ENCODE peak calls at places on chromosomes 6 and 20, in six cellular contexts. One of them, this sample, is unnamed.

GRCh38 chr6:129280719-129281118 is 397.8 kb downstream of the LAMA2 start:
- DNase-seq in HepG2: no peak
- DNase-seq in prostate gland: no peak
- DNase-seq in stomach: no peak
- DNase-seq in A549: no peak
- DNase-seq in heart left ventricle: no peak
- DNase-seq in this sample: no peak

GRCh38 chr20:50850721-50851286 is 55.9 kb downstream of the BCAS4 start:
- DNase-seq in heart left ventricle: no peak
- DNase-seq in A549: no peak
- DNase-seq in prostate gland: no peak
- DNase-seq in HepG2: no peak
- DNase-seq in stomach: no peak
- DNase-seq in this sample: no peak

GRCh38 chr20:58524814-58525213 is 9.6 kb upstream of the APCDD1L start:
- DNase-seq in A549: no peak
- DNase-seq in stomach: no peak
- DNase-seq in prostate gland: no peak
- DNase-seq in HepG2: no peak
- DNase-seq in heart left ventricle: no peak
- DNase-seq in this sample: no peak

GRCh38 chr20:36604952-36605308 is 649 bp upstream of the RAB5IF start:
- DNase-seq in heart left ventricle: peak
- DNase-seq in A549: no peak
- DNase-seq in HepG2: no peak
- DNase-seq in prostate gland: peak
- DNase-seq in stomach: peak
- DNase-seq in this sample: peak

GRCh38 chr20:63475209-63475608 is 2.8 kb upstream of the KCNQ2 start:
- DNase-seq in stomach: no peak
- DNase-seq in HepG2: no peak
- DNase-seq in prostate gland: no peak
- DNase-seq in heart left ventricle: no peak
- DNase-seq in A549: no peak
- DNase-seq in this sample: no peak

GRCh38 chr6:139006470-139006869 is 18.4 kb upstream of the REPS1 start:
- DNase-seq in heart left ventricle: no peak
- DNase-seq in HepG2: no peak
- DNase-seq in stomach: no peak
- DNase-seq in A549: no peak
- DNase-seq in prostate gland: no peak
- DNase-seq in this sample: no peak

GRCh38 chr6:132330759-132331158 is 70.5 kb downstream of the MOXD1 start:
- DNase-seq in prostate gland: no peak
- DNase-seq in heart left ventricle: no peak
- DNase-seq in A549: no peak
- DNase-seq in stomach: no peak
- DNase-seq in HepG2: no peak
- DNase-seq in this sample: no peak

GRCh38 chr20:17281478-17281877 is 54.6 kb downstream of the PCSK2 start:
- DNase-seq in heart left ventricle: no peak
- DNase-seq in stomach: no peak
- DNase-seq in A549: no peak
- DNase-seq in HepG2: peak
- DNase-seq in prostate gland: no peak
- DNase-seq in this sample: peak

GRCh38 chr6:163354085-163354484 is 60.4 kb upstream of the QKI start:
- DNase-seq in HepG2: no peak
- DNase-seq in prostate gland: no peak
- DNase-seq in stomach: no peak
- DNase-seq in A549: no peak
- DNase-seq in heart left ventricle: no peak
- DNase-seq in this sample: no peak

GRCh38 chr6:97703661-97704060 is 420.6 kb upstream of the MMS22L start:
- DNase-seq in heart left ventricle: no peak
- DNase-seq in stomach: no peak
- DNase-seq in prostate gland: no peak
- DNase-seq in HepG2: no peak
- DNase-seq in A549: no peak
- DNase-seq in this sample: peak

GRCh38 chr6:143283887-143284640 is 166.4 kb downstream of the ADAT2 start:
- DNase-seq in A549: no peak
- DNase-seq in heart left ventricle: no peak
- DNase-seq in stomach: no peak
- DNase-seq in prostate gland: no peak
- DNase-seq in HepG2: no peak
- DNase-seq in this sample: no peak

GRCh38 chr6:39847216-39847615 is 55.0 kb downstream of the DAAM2 start:
- DNase-seq in stomach: peak
- DNase-seq in A549: no peak
- DNase-seq in HepG2: no peak
- DNase-seq in prostate gland: no peak
- DNase-seq in heart left ventricle: peak
- DNase-seq in this sample: no peak

GRCh38 chr6:142802124-142802523 is 142.9 kb downstream of the HIVEP2 start:
- DNase-seq in heart left ventricle: no peak
- DNase-seq in stomach: no peak
- DNase-seq in HepG2: peak
- DNase-seq in prostate gland: no peak
- DNase-seq in A549: peak
- DNase-seq in this sample: no peak

GRCh38 chr20:21570285-21570992 is 56.6 kb upstream of the NKX2-2 start:
- DNase-seq in stomach: no peak
- DNase-seq in prostate gland: no peak
- DNase-seq in HepG2: no peak
- DNase-seq in heart left ventricle: no peak
- DNase-seq in A549: no peak
- DNase-seq in this sample: no peak

GRCh38 chr6:106574729-106575458 is 54.4 kb downstream of the RTN4IP1 start:
- DNase-seq in heart left ventricle: no peak
- DNase-seq in A549: no peak
- DNase-seq in HepG2: peak
- DNase-seq in stomach: no peak
- DNase-seq in prostate gland: no peak
- DNase-seq in this sample: no peak

GRCh38 chr6:14029605-14030004 is 88.0 kb upstream of the CD83 start:
- DNase-seq in stomach: no peak
- DNase-seq in HepG2: no peak
- DNase-seq in A549: no peak
- DNase-seq in heart left ventricle: no peak
- DNase-seq in prostate gland: no peak
- DNase-seq in this sample: no peak

GRCh38 chr6:41497994-41498393 is 48.2 kb upstream of the FOXP4 start:
- DNase-seq in HepG2: no peak
- DNase-seq in heart left ventricle: no peak
- DNase-seq in stomach: no peak
- DNase-seq in A549: no peak
- DNase-seq in prostate gland: no peak
- DNase-seq in this sample: no peak

GRCh38 chr6:135534773-135535380 is 37.3 kb upstream of the AHI1 start:
- DNase-seq in heart left ventricle: no peak
- DNase-seq in A549: no peak
- DNase-seq in HepG2: no peak
- DNase-seq in stomach: no peak
- DNase-seq in prostate gland: no peak
- DNase-seq in this sample: no peak

GRCh38 chr6:97726378-97726777 is 443.4 kb upstream of the MMS22L start:
- DNase-seq in stomach: no peak
- DNase-seq in heart left ventricle: no peak
- DNase-seq in prostate gland: no peak
- DNase-seq in A549: no peak
- DNase-seq in HepG2: no peak
- DNase-seq in this sample: peak

GRCh38 chr20:25361287-25361683 is 29.4 kb downstream of the ABHD12 start:
- DNase-seq in prostate gland: no peak
- DNase-seq in stomach: no peak
- DNase-seq in heart left ventricle: no peak
- DNase-seq in A549: no peak
- DNase-seq in HepG2: peak
- DNase-seq in this sample: no peak

GRCh38 chr6:37486440-37486839 is 13.3 kb downstream of the CCDC167 start:
- DNase-seq in A549: no peak
- DNase-seq in prostate gland: no peak
- DNase-seq in stomach: no peak
- DNase-seq in heart left ventricle: no peak
- DNase-seq in HepG2: no peak
- DNase-seq in this sample: no peak

GRCh38 chr20:50274570-50275430 is 84.2 kb downstream of the CEBPB start:
- DNase-seq in prostate gland: no peak
- DNase-seq in heart left ventricle: peak
- DNase-seq in stomach: peak
- DNase-seq in HepG2: peak
- DNase-seq in A549: no peak
- DNase-seq in this sample: no peak

GRCh38 chr6:24122139-24122538 is 3.9 kb upstream of the NRSN1 start:
- DNase-seq in A549: no peak
- DNase-seq in prostate gland: no peak
- DNase-seq in heart left ventricle: no peak
- DNase-seq in stomach: no peak
- DNase-seq in HepG2: no peak
- DNase-seq in this sample: no peak

GRCh38 chr20:53100476-53100911 is 128.3 kb downstream of the TSHZ2 start:
- DNase-seq in heart left ventricle: no peak
- DNase-seq in prostate gland: no peak
- DNase-seq in stomach: no peak
- DNase-seq in HepG2: no peak
- DNase-seq in A549: no peak
- DNase-seq in this sample: no peak

GRCh38 chr20:53102361-53102760 is 130.2 kb downstream of the TSHZ2 start:
- DNase-seq in A549: no peak
- DNase-seq in HepG2: no peak
- DNase-seq in stomach: no peak
- DNase-seq in prostate gland: no peak
- DNase-seq in heart left ventricle: no peak
- DNase-seq in this sample: no peak

GRCh38 chr20:53103124-53103523 is 131.0 kb downstream of the TSHZ2 start:
- DNase-seq in prostate gland: no peak
- DNase-seq in A549: no peak
- DNase-seq in stomach: no peak
- DNase-seq in HepG2: no peak
- DNase-seq in heart left ventricle: no peak
- DNase-seq in this sample: no peak

GRCh38 chr20:53097371-53097770 is 125.2 kb downstream of the TSHZ2 start:
- DNase-seq in heart left ventricle: no peak
- DNase-seq in prostate gland: no peak
- DNase-seq in HepG2: no peak
- DNase-seq in A549: no peak
- DNase-seq in stomach: no peak
- DNase-seq in this sample: no peak

GRCh38 chr20:53099851-53100250 is 127.7 kb downstream of the TSHZ2 start:
- DNase-seq in heart left ventricle: no peak
- DNase-seq in A549: no peak
- DNase-seq in HepG2: no peak
- DNase-seq in stomach: no peak
- DNase-seq in prostate gland: no peak
- DNase-seq in this sample: no peak
- TF ChIP-seq POLR2A in heart left ventricle: no peak
- TF ChIP-seq POLR2A in A549: no peak
- TF ChIP-seq POLR2A in HepG2: no peak
- TF ChIP-seq POLR2A in stomach: no peak
- TF ChIP-seq POLR2A in prostate gland: no peak
- TF ChIP-seq POLR2A in this sample: no peak

DNA sequence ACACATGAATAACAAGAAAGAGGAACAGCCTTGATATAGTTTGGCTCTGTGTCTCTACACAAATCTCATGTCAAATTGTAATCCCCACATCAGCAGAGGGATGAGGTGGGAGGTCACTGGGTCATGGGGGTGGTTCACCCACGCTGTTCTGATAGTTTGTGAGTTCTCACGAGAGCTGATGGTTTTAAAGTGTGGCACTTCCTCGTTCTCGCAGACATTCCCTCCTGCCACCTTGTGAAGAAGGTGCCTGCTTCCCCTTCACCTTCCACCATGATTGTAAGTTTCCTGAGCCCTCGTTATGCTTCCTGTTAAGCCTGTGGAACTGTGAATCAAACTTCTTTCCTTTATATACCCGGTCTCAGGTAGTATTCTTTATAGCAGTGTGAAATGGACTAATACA is 13.1 kb downstream of the SRPK1 start:
- DNase-seq in HepG2: no peak
- DNase-seq in prostate gland: no peak
- DNase-seq in stomach: no peak
- DNase-seq in A549: no peak
- DNase-seq in heart left ventricle: no peak
- DNase-seq in this sample: no peak
- TF ChIP-seq POLR2A in HepG2: peak
- TF ChIP-seq POLR2A in prostate gland: no peak
- TF ChIP-seq POLR2A in stomach: no peak
- TF ChIP-seq POLR2A in A549: no peak
- TF ChIP-seq POLR2A in heart left ventricle: no peak
- TF ChIP-seq POLR2A in this sample: no peak

GRCh38 chr6:148971027-148971927 is 224.4 kb downstream of the UST start:
- DNase-seq in stomach: no peak
- DNase-seq in prostate gland: no peak
- DNase-seq in heart left ventricle: no peak
- DNase-seq in HepG2: no peak
- DNase-seq in A549: no peak
- DNase-seq in this sample: no peak

GRCh38 chr6:148972481-148972880 is 225.7 kb downstream of the UST start:
- DNase-seq in heart left ventricle: no peak
- DNase-seq in A549: peak
- DNase-seq in stomach: peak
- DNase-seq in prostate gland: peak
- DNase-seq in HepG2: peak
- DNase-seq in this sample: no peak

GRCh38 chr6:148969679-148970078 is 222.8 kb downstream of the UST start:
- DNase-seq in prostate gland: no peak
- DNase-seq in HepG2: no peak
- DNase-seq in A549: no peak
- DNase-seq in heart left ventricle: no peak
- DNase-seq in stomach: no peak
- DNase-seq in this sample: no peak

GRCh38 chr6:148974351-148974750 is 227.5 kb downstream of the UST start:
- DNase-seq in stomach: no peak
- DNase-seq in prostate gland: no peak
- DNase-seq in heart left ventricle: no peak
- DNase-seq in HepG2: no peak
- DNase-seq in A549: no peak
- DNase-seq in this sample: no peak

DNA sequence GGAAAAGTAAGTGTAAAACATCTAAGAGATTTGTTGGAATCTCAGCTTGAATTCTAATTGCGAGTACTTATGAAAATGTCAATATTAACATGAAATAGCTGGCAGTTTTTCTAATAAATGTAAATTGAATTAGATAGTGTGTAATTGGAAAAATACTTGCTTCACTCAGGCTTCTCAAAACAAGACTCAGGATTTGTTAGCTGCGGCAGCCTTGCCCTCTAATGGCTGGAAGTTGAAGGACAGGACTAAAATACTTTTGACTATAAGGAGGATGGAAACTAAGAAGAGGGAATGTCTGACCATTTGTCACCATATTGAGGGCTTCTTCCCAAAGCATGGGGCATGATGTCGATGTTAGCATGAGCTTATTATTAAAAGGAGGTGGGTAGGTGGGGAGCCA is 227.0 kb downstream of the UST start:
- DNase-seq in A549: peak
- DNase-seq in stomach: no peak
- DNase-seq in HepG2: no peak
- DNase-seq in heart left ventricle: no peak
- DNase-seq in prostate gland: no peak
- DNase-seq in this sample: no peak
- TF ChIP-seq POLR2A in A549: no peak
- TF ChIP-seq POLR2A in stomach: no peak
- TF ChIP-seq POLR2A in HepG2: no peak
- TF ChIP-seq POLR2A in heart left ventricle: no peak
- TF ChIP-seq POLR2A in prostate gland: no peak
- TF ChIP-seq POLR2A in this sample: no peak

GRCh38 chr20:32277361-32278198 is at the start of gene KIF3B:
- DNase-seq in A549: peak
- DNase-seq in heart left ventricle: peak
- DNase-seq in prostate gland: peak
- DNase-seq in stomach: peak
- DNase-seq in HepG2: peak
- DNase-seq in this sample: peak
- TF ChIP-seq POLR2A in A549: peak
- TF ChIP-seq POLR2A in heart left ventricle: peak
- TF ChIP-seq POLR2A in prostate gland: peak
- TF ChIP-seq POLR2A in stomach: no peak
- TF ChIP-seq POLR2A in HepG2: no peak
- TF ChIP-seq POLR2A in this sample: no peak